ENCODE peak calls at places on chromosomes 11 and 22, in eight cellular contexts. M, F, W, P, C, E, A and L are unnamed samples.
A peak's percentile ranks its signal among the peaks of the same experiment; 100 is the strongest.

GRCh38 chr11:97363331-97363730 is 973.5 kb downstream of the JRKL start:
- DNase-seq in M (no peak), W (no peak), F (no peak), E (no peak), P (no peak), A (no peak), C (no peak), L (no peak)

GRCh38 chr11:117832511-117832910 is 8.0 kb upstream of the FXYD2 start:
- DNase-seq in F (no peak), A (no peak), W (no peak), P (no peak), M (peak; percentile 10), C (peak; percentile 15), E (no peak), L (no peak)

GRCh38 chr11:124950606-124951330 is 3.2 kb upstream of the CCDC15 start:
- DNase-seq in C (no peak), W (no peak), M (no peak), A (no peak), E (no peak), F (no peak), P (no peak), L (no peak)

GRCh38 chr22:23180301-23180892 is at the start of gene BCR:
- DNase-seq in A (peak; percentile 73), E (peak; percentile 65), W (peak; percentile 53), M (peak; percentile 83), F (peak; percentile 56), P (no peak), C (peak; percentile 73), L (no peak)

GRCh38 chr11:71485063-71485399 is 32.0 kb downstream of the NADSYN1 start:
- DNase-seq in M (no peak), W (no peak), E (no peak), P (no peak), F (no peak), C (no peak), A (no peak), L (no peak)

GRCh38 chr22:43014062-43014875 is 680 bp downstream of the PACSIN2 start:
- DNase-seq in F (peak; percentile 38), W (no peak), C (peak; percentile 69), A (peak; percentile 29), M (peak; percentile 36), P (no peak), E (no peak), L (no peak)

GRCh38 chr11:107545101-107545514 is 20.4 kb downstream of the ALKBH8 start:
- DNase-seq in F (no peak), P (no peak), M (no peak), A (peak; percentile 95), C (no peak), W (no peak), E (peak; percentile 63), L (no peak)

GRCh38 chr22:30191049-30191701 is 55.4 kb downstream of the LIF start:
- DNase-seq in F (no peak), A (peak; percentile 69), W (no peak), E (peak; percentile 31), M (no peak), P (no peak), C (no peak), L (no peak)

GRCh38 chr11:65920035-65920802 is 993 bp downstream of the DRAP1 start:
- DNase-seq in W (no peak), P (no peak), M (peak; percentile 54), C (peak; percentile 41), A (no peak), E (no peak), F (no peak), L (no peak)

GRCh38 chr11:45161252-45162063 is 15.0 kb downstream of the PRDM11 start:
- DNase-seq in F (no peak), W (peak; percentile 22), A (no peak), P (no peak), E (no peak), M (peak; percentile 46), C (no peak), L (no peak)

GRCh38 chr11:587978-588380 is 11.7 kb downstream of the PHRF1 start:
- DNase-seq in P (no peak), E (peak; percentile 58), F (no peak), A (peak; percentile 60), M (no peak), C (no peak), W (no peak), L (no peak)

GRCh38 chr11:2689551-2690260 is 10.1 kb downstream of the KCNQ1OT1 start:
- DNase-seq in C (no peak), W (no peak), A (no peak), M (no peak), E (no peak), F (no peak), P (no peak), L (no peak)

GRCh38 chr11:68686486-68686885 is 2.1 kb downstream of the GAL start:
- DNase-seq in A (no peak), M (no peak), P (no peak), W (no peak), C (no peak), F (no peak), E (no peak), L (no peak)

GRCh38 chr11:85831050-85831449 is 20.1 kb upstream of the SYTL2 start:
- DNase-seq in A (no peak), W (no peak), F (no peak), P (no peak), C (no peak), M (no peak), E (no peak), L (no peak)

GRCh38 chr11:22416462-22416861 is 78.3 kb downstream of the SLC17A6 start:
- DNase-seq in M (no peak), F (no peak), P (no peak), A (no peak), C (no peak), W (no peak), E (no peak), L (no peak)

GRCh38 chr22:43088979-43089717 is at the start of gene TTLL1:
- DNase-seq in M (peak; percentile 94), F (peak; percentile 83), C (peak; percentile 93), P (peak; percentile 39), W (peak; percentile 76), A (peak; percentile 84), E (peak; percentile 75), L (peak; percentile 63)

GRCh38 chr22:29503811-29504372 is 23.9 kb downstream of the NEFH start:
- DNase-seq in C (peak; percentile 29), E (peak; percentile 79), W (peak; percentile 33), A (peak; percentile 74), M (peak; percentile 86), F (no peak), P (peak; percentile 63), L (peak; percentile 78)

GRCh38 chr22:38490915-38491314 is 15.2 kb downstream of the DDX17 start:
- DNase-seq in F (no peak), M (peak; percentile 48), P (peak; percentile 54), W (peak; percentile 2), E (peak; percentile 79), C (peak; percentile 82), A (peak; percentile 65), L (no peak)

GRCh38 chr11:61679301-61679700 is 890 bp upstream of the DAGLA start:
- DNase-seq in W (no peak), C (no peak), F (no peak), M (peak; percentile 31), A (peak; percentile 24), E (no peak), P (no peak), L (no peak)

GRCh38 chr11:61907282-61907681 is 10.1 kb downstream of the RAB3IL1 start:
- DNase-seq in E (no peak), W (no peak), F (no peak), M (no peak), C (no peak), P (no peak), A (no peak), L (no peak)

GRCh38 chr11:117828641-117829368 is 4.3 kb upstream of the FXYD2 start:
- DNase-seq in C (peak; percentile 35), F (peak; percentile 79), E (peak; percentile 76), A (peak; percentile 86), M (peak; percentile 20), W (no peak), P (peak; percentile 51), L (no peak)

GRCh38 chr22:46547179-46547882 is 9.9 kb upstream of the CELSR1 start:
- DNase-seq in W (no peak), F (no peak), P (no peak), M (peak; percentile 43), E (peak; percentile 77), A (peak; percentile 89), C (no peak), L (peak; percentile 55)

GRCh38 chr11:120774591-120775386 is 249.1 kb upstream of the TBCEL start:
- DNase-seq in F (no peak), C (no peak), E (no peak), M (no peak), P (no peak), W (no peak), A (no peak), L (no peak)

GRCh38 chr11:44839458-44840084 is 111.1 kb downstream of the TP53I11 start:
- DNase-seq in M (no peak), C (no peak), W (no peak), A (no peak), F (no peak), P (no peak), E (no peak), L (no peak)

GRCh38 chr11:69227271-69227670 is 66.7 kb upstream of the MYEOV start:
- DNase-seq in M (no peak), E (no peak), A (no peak), F (peak; percentile 2), C (peak; percentile 3), P (no peak), W (no peak), L (no peak)

GRCh38 chr22:49622241-49623105 is 205.2 kb downstream of the BRD1 start:
- DNase-seq in A (no peak), P (no peak), W (no peak), C (no peak), E (no peak), M (no peak), F (no peak), L (no peak)

GRCh38 chr22:39311592-39312400 is 7.6 kb downstream of the RPL3 start:
- DNase-seq in A (no peak), E (no peak), P (no peak), W (no peak), C (no peak), M (no peak), F (no peak), L (no peak)

GRCh38 chr11:10305964-10306918 is 1.4 kb downstream of the ADM start:
- DNase-seq in M (no peak), C (peak; percentile 53), P (no peak), W (no peak), A (no peak), E (peak; percentile 32), F (peak; percentile 29), L (no peak)